ENCODE peak calls at places on chromosomes 12 and 14, in four cellular contexts. U is natural killer cell; B is activated CD8-positive, alpha-beta memory T cell treated with anti-CD3 and anti-CD28 coated beads, Interleukin-2, amount 10 ng/mL, durations not matched to agents 7 days and 5 days; G is right cardiac atrium. X is an unnamed sample.

GRCh38 chr14:52879958-52880357 is 70.9 kb downstream of the FERMT2 start:
- ATAC-seq in G (no peak), B (no peak), U (no peak), X (no peak)

GRCh38 chr12:132398386-132398991 is 69.1 kb upstream of the GALNT9 start:
- ATAC-seq in B (no peak), U (no peak), G (peak), X (no peak)

GRCh38 chr12:123269395-123269892 is 2.2 kb downstream of the CDK2AP1 start:
- ATAC-seq in B (no peak), U (peak), G (peak), X (no peak)

GRCh38 chr14:69363055-69363454 is 35.0 kb downstream of the ERH start:
- ATAC-seq in U (no peak), G (peak), B (no peak), X (no peak)

GRCh38 chr14:103705158-103705523 is 10.1 kb downstream of the XRCC3 start:
- ATAC-seq in G (peak), U (no peak), B (no peak), X (no peak)

GRCh38 chr12:48933664-48934311 is 8.5 kb upstream of the FKBP11 start:
- ATAC-seq in G (no peak), B (peak), U (peak), X (peak)

GRCh38 chr14:32594766-32595165 is 265.7 kb downstream of the AKAP6 start:
- ATAC-seq in B (no peak), G (no peak), U (no peak), X (no peak)

GRCh38 chr12:124853781-124854636 is 9.7 kb downstream of the SCARB1 start:
- ATAC-seq in G (no peak), U (no peak), B (no peak), X (no peak)

GRCh38 chr14:59360923-59361794 is 104.0 kb downstream of the GPR135 start:
- ATAC-seq in U (no peak), G (peak), B (no peak), X (no peak)

GRCh38 chr14:60206249-60206670 is 41.1 kb upstream of the DHRS7 start:
- ATAC-seq in G (no peak), U (no peak), B (no peak), X (peak)

GRCh38 chr14:65949711-65950516 is 536.3 kb upstream of the CCDC196 start:
- ATAC-seq in G (peak), B (peak), U (peak), X (peak)

GRCh38 chr14:87133073-87133815 is 859.7 kb downstream of the GALC start:
- ATAC-seq in B (no peak), U (no peak), G (no peak), X (no peak)

GRCh38 chr12:121560392-121561021 is 20.3 kb downstream of the KDM2B start:
- ATAC-seq in U (no peak), G (no peak), B (no peak), X (peak)

GRCh38 chr12:55058776-55059175 is 39.0 kb downstream of the NEUROD4 start:
- ATAC-seq in U (no peak), B (no peak), G (no peak), X (no peak)

GRCh38 chr14:92317511-92317910 is 5.5 kb upstream of the SLC24A4 start:
- ATAC-seq in U (no peak), G (no peak), B (no peak), X (no peak)

GRCh38 chr12:95836185-95836609 is 22.6 kb upstream of the SNRPF start:
- ATAC-seq in U (no peak), G (no peak), B (no peak), X (no peak)

GRCh38 chr14:34614638-34615037 is 15.3 kb downstream of the SNX6 start:
- ATAC-seq in B (no peak), U (no peak), G (no peak), X (no peak)

GRCh38 chr14:49898485-49898884 is 5.6 kb downstream of the ARF6 start:
- ATAC-seq in G (no peak), B (no peak), U (peak), X (no peak)

GRCh38 chr12:65313704-65314317 is 35.3 kb downstream of the MSRB3 start:
- ATAC-seq in B (no peak), G (no peak), U (no peak), X (no peak)

GRCh38 chr14:50845166-50845565 is 14.2 kb upstream of the NIN start:
- ATAC-seq in B (no peak), U (no peak), G (no peak), X (no peak)

GRCh38 chr12:11992515-11992914 is 78.2 kb upstream of the BCL2L14 start:
- ATAC-seq in B (no peak), G (no peak), U (no peak), X (no peak)

GRCh38 chr12:40734283-40734682 is 42.0 kb downstream of the CNTN1 start:
- ATAC-seq in U (no peak), B (no peak), G (no peak), X (no peak)

GRCh38 chr14:72513994-72514659 is 379.8 kb downstream of the DPF3 start:
- ATAC-seq in B (no peak), U (no peak), G (no peak), X (no peak)

GRCh38 chr12:49963976-49964815 is 2.5 kb downstream of the AQP5 start:
- ATAC-seq in B (no peak), G (no peak), U (no peak), X (no peak)